ENCODE peak calls at places on chromosomes 6 and 20, in six cellular contexts. F is heart left ventricle, R is uterus, T is HCT116, V is colonic mucosa, H is tibial nerve. X is an unnamed sample.
A peak's percentile ranks its signal among the peaks of the same experiment; 100 is the strongest.

GRCh38 chr6:12578097-12578496 is 138.5 kb upstream of the PHACTR1 start:
- DNase-seq in V (no peak), H (no peak), R (no peak), T (no peak), F (no peak), X (no peak)

GRCh38 chr6:15303162-15303919 is 57.5 kb downstream of the JARID2 start:
- DNase-seq in V (no peak), T (no peak), R (no peak), H (no peak), F (no peak), X (no peak)

GRCh38 chr6:131430531-131430930 is 142.5 kb upstream of the ARG1 start:
- DNase-seq in R (no peak), V (no peak), H (no peak), F (no peak), T (no peak), X (no peak)

GRCh38 chr20:50484271-50484976 is 25.8 kb upstream of the PTPN1 start:
- DNase-seq in H (no peak), F (no peak), R (no peak), T (no peak), V (no peak), X (no peak)

GRCh38 chr20:22216984-22217383 is 367.4 kb downstream of the FOXA2 start:
- DNase-seq in T (no peak), V (no peak), R (no peak), F (no peak), H (no peak), X (no peak)

GRCh38 chr6:2911171-2911570 is 8.1 kb upstream of the SERPINB9 start:
- DNase-seq in F (no peak), R (no peak), H (no peak), T (no peak), V (no peak), X (no peak)

GRCh38 chr20:24163501-24163900 is 174.9 kb upstream of the GGTLC1 start:
- DNase-seq in V (no peak), T (no peak), F (no peak), H (no peak), R (no peak), X (no peak)

GRCh38 chr20:25313608-25314007 is 65.7 kb downstream of the PYGB start:
- DNase-seq in F (no peak), R (no peak), H (no peak), T (no peak), V (no peak), X (no peak)

GRCh38 chr6:127635091-127635490 is 58.1 kb downstream of the C6orf58 start:
- DNase-seq in F (no peak), T (no peak), R (no peak), V (no peak), H (no peak), X (no peak)

GRCh38 chr20:25274891-25275812 is 27.3 kb downstream of the PYGB start:
- DNase-seq in R (peak; percentile 13), T (no peak), V (no peak), F (peak; percentile 70), H (no peak), X (no peak)

GRCh38 chr6:22320750-22321149 is 23.9 kb upstream of the PRL start:
- DNase-seq in F (no peak), H (no peak), V (no peak), T (peak; percentile 24), R (no peak), X (no peak)

GRCh38 chr6:117280922-117281321 is 15.6 kb downstream of the VGLL2 start:
- DNase-seq in T (peak; percentile 7), F (no peak), V (no peak), R (no peak), H (no peak), X (no peak)

GRCh38 chr6:118660218-118660569 is 8.8 kb upstream of the CEP85L start:
- DNase-seq in T (no peak), V (no peak), H (no peak), R (no peak), F (no peak), X (no peak)

GRCh38 chr6:34157236-34157830 is 11.4 kb upstream of the GRM4 start:
- DNase-seq in V (no peak), H (no peak), R (no peak), F (peak; percentile 27), T (no peak), X (no peak)

GRCh38 chr6:12804967-12805645 is 88.5 kb downstream of the PHACTR1 start:
- DNase-seq in V (no peak), R (no peak), F (no peak), T (no peak), H (no peak), X (no peak)

GRCh38 chr6:106223300-106223930 is 102.1 kb downstream of the ATG5 start:
- DNase-seq in V (peak; percentile 79), H (peak; percentile 39), R (peak; percentile 29), F (no peak), T (peak; percentile 72), X (no peak)

GRCh38 chr6:29975561-29975907 is 33.2 kb downstream of the HLA-A start:
- DNase-seq in F (no peak), R (no peak), H (no peak), V (no peak), T (no peak), X (no peak)

GRCh38 chr6:167415441-167415961 is 90.6 kb downstream of the TTLL2 start:
- DNase-seq in F (no peak), H (no peak), R (no peak), V (no peak), T (no peak), X (no peak)

GRCh38 chr6:89034586-89035251 is 45.8 kb upstream of the PNRC1 start:
- DNase-seq in H (peak; percentile 64), V (peak; percentile 32), F (no peak), T (no peak), R (peak; percentile 27), X (peak; percentile 71)

GRCh38 chr6:15268130-15268908 is 22.4 kb downstream of the JARID2 start:
- DNase-seq in T (no peak), R (no peak), H (no peak), V (no peak), F (no peak), X (no peak)

GRCh38 chr20:47343007-47343472 is 13.5 kb downstream of the ZMYND8 start:
- DNase-seq in F (no peak), V (no peak), T (no peak), R (no peak), H (no peak), X (no peak)

GRCh38 chr6:168524644-168525043 is 83.7 kb downstream of the SMOC2 start:
- DNase-seq in F (no peak), V (no peak), T (peak; percentile 3), R (peak; percentile 59), H (peak; percentile 33), X (no peak)

GRCh38 chr6:109428889-109429477 is 11.4 kb downstream of the PPIL6 start:
- DNase-seq in H (no peak), T (no peak), R (no peak), V (no peak), F (no peak), X (no peak)

GRCh38 chr20:5975778-5976177 is 25.3 kb downstream of the MCM8 start:
- DNase-seq in F (no peak), T (no peak), H (no peak), R (no peak), V (no peak), X (no peak)

GRCh38 chr20:43723735-43724134 is 3.1 kb downstream of the GTSF1L start:
- DNase-seq in H (no peak), R (no peak), F (no peak), V (no peak), T (no peak), X (no peak)

DNA sequence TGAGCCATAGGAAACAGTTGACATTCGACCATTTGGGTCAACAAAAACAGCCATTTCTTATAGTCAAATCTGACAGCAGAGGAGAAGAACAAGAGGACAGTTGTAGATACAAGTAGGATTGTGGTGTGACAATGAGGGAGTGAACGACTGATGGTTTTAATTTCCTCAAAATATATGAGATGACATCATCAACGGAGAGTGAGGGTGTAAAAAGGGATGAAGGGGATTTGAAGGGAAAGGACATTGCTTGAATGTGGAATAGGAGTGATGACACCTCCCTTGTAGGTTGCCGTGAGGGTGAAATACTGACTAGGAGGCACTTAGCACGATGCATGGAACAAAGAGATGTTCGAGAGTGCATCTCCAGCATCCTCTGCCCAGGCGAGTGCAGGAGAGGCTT is 499.8 kb upstream of the CHD6 start:
- DNase-seq in F (no peak), R (no peak), H (no peak), T (no peak), V (no peak), X (no peak)
- H3K9me3 ChIP-seq in F (no peaks in the 10 kb centered on the region), R (no peaks in the 10 kb centered on the region), H (no peaks in the 10 kb centered on the region), T (peaks cover 8% of the 10 kb centered on the region), V (no peaks in the 10 kb centered on the region), X (no peaks in the 10 kb centered on the region)

DNA sequence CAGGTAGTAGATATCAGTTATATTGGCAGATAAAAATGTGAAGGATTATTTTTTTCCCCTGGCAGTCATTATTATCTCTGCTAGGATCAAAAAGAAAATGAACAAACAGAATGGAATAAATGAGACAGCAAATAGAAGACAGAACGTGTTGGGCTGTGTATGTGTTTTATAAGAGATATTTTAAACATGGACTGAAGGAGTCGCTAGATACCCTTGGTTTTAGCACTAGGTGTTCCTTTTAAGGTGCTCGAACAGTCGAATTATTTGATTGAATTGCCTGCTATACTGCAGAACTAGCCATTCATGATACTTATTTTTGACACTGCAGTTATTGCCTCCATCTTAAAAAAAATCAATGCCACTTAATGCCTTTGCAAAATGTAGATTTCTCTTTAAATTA is 3.7 kb downstream of the GRIK2 start:
- DNase-seq in V (no peak), H (no peak), T (no peak), R (no peak), F (no peak), X (no peak)
- H3K36me3 ChIP-seq in V (no peaks in the 10 kb centered on the region), H (no peaks in the 10 kb centered on the region), T (no peaks in the 10 kb centered on the region), R (no peaks in the 10 kb centered on the region), F (no peaks in the 10 kb centered on the region), X (no peaks in the 10 kb centered on the region)

GRCh38 chr6:43877021-43877420 is 107.0 kb downstream of the VEGFA start:
- DNase-seq in H (no peak), R (no peak), F (peak; percentile 40), T (no peak), V (no peak), X (no peak)

GRCh38 chr6:43874814-43875590 is 105.0 kb downstream of the VEGFA start:
- DNase-seq in H (no peak), F (peak; percentile 10), R (no peak), V (no peak), T (no peak), X (no peak)

GRCh38 chr6:43876602-43877001 is 106.6 kb downstream of the VEGFA start:
- DNase-seq in T (no peak), V (no peak), R (no peak), F (peak; percentile 8), H (no peak), X (no peak)

GRCh38 chr6:43877463-43878126 is 107.6 kb downstream of the VEGFA start:
- DNase-seq in V (no peak), H (no peak), F (peak; percentile 49), R (no peak), T (no peak), X (no peak)

GRCh38 chr6:43875849-43876572 is 106.0 kb downstream of the VEGFA start:
- DNase-seq in T (no peak), H (no peak), F (peak; percentile 62), R (no peak), V (no peak), X (no peak)
- H3K27ac ChIP-seq in T (no peak overlapping the region), H (no peak overlapping the region), F (no peak overlapping the region), R (no peak overlapping the region), V (no peak overlapping the region), X (no peak overlapping the region)

GRCh38 chr6:299050-299980 is 7.0 kb downstream of the DUSP22 start:
- DNase-seq in R (no peak), V (no peak), H (no peak), F (no peak), T (no peak), X (no peak)
- H3K9me3 ChIP-seq in R (no peaks in the 10 kb centered on the region), V (no peaks in the 10 kb centered on the region), H (no peaks in the 10 kb centered on the region), F (no peaks in the 10 kb centered on the region), T (no peaks in the 10 kb centered on the region), X (no peaks in the 10 kb centered on the region)

X was measured in right atrium auricular region.